ENCODE peak calls at places on chromosomes 1 and 21, in four cellular contexts. Z is CD4-positive, CD25-positive, alpha-beta regulatory T cell; K is GM12878; Q is transverse colon. P is an unnamed sample. For H3K36me3, the result is how much of the 10 kb centered on the place peaks cover.

GRCh38 chr1:52306227-52307006 is 59.6 kb downstream of the CC2D1B start:
- DNase-seq in Z (no peak), K (no peak), Q (no peak), P (no peak)

GRCh38 chr1:96474985-96475743 is 246.4 kb upstream of the PTBP2 start:
- DNase-seq in Z (no peak), K (no peak), Q (no peak), P (peak)

GRCh38 chr1:90007979-90008404 is 13.1 kb downstream of the ZNF326 start:
- DNase-seq in Z (no peak), K (no peak), Q (no peak), P (no peak)

GRCh38 chr1:18573170-18573569 is 57.5 kb upstream of the PAX7 start:
- DNase-seq in Z (no peak), K (no peak), Q (no peak), P (no peak)

GRCh38 chr1:154749078-154749760 is 120.9 kb downstream of the KCNN3 start:
- DNase-seq in Z (peak), K (peak), Q (no peak), P (peak)

GRCh38 chr1:62175568-62176179 is 19.0 kb upstream of the L1TD1 start:
- DNase-seq in Z (peak), K (no peak), Q (peak), P (peak)

GRCh38 chr1:99818063-99818699 is 32.0 kb upstream of the AGL start:
- DNase-seq in Z (no peak), K (no peak), Q (no peak), P (no peak)

GRCh38 chr21:25837545-25838263 is 102.9 kb downstream of the GABPA start:
- DNase-seq in Z (no peak), K (no peak), Q (no peak), P (peak)

GRCh38 chr1:11615109-11615508 is 39.1 kb downstream of the FBXO2 start:
- DNase-seq in Z (no peak), K (no peak), Q (no peak), P (no peak)

GRCh38 chr1:87042127-87042811 is 127.8 kb downstream of the HS2ST1 start:
- DNase-seq in Z (no peak), K (no peak), Q (no peak), P (no peak)

GRCh38 chr1:223234164-223234501 is 91.1 kb upstream of the TLR5 start:
- DNase-seq in Z (no peak), K (no peak), Q (no peak), P (no peak)

GRCh38 chr21:29217818-29218252 is 80.9 kb upstream of the BACH1 start:
- DNase-seq in Z (no peak), K (no peak), Q (no peak), P (no peak)

GRCh38 chr1:111967067-111967690 is 22.3 kb downstream of the KCND3 start:
- DNase-seq in Z (no peak), K (no peak), Q (no peak), P (no peak)

GRCh38 chr1:181062800-181063428 is 25.6 kb upstream of the IER5 start:
- DNase-seq in Z (peak), K (peak), Q (no peak), P (no peak)

GRCh38 chr1:210260087-210260486 is 27.5 kb downstream of the SERTAD4 start:
- DNase-seq in Z (no peak), K (no peak), Q (no peak), P (no peak)

GRCh38 chr1:188355847-188356246 is 1527.1 kb downstream of the PLA2G4A start:
- DNase-seq in Z (no peak), K (no peak), Q (no peak), P (no peak)

GRCh38 chr1:151756291-151756690 is 7.0 kb downstream of the MRPL9 start:
- DNase-seq in Z (no peak), K (no peak), Q (no peak), P (no peak)

GRCh38 chr1:18883636-18884418 is 18.5 kb downstream of the ALDH4A1 start:
- DNase-seq in Z (peak), K (no peak), Q (peak), P (peak)

GRCh38 chr1:51218570-51218969 is 17.5 kb upstream of the RNF11 start:
- DNase-seq in Z (no peak), K (no peak), Q (no peak), P (no peak)

GRCh38 chr1:53411541-53412152 is 47.6 kb upstream of the DMRTB1 start:
- DNase-seq in Z (no peak), K (no peak), Q (no peak), P (no peak)

GRCh38 chr1:19354531-19354981 is 42.4 kb downstream of the SLC66A1 start:
- DNase-seq in Z (no peak), K (no peak), Q (no peak), P (no peak)

DNA sequence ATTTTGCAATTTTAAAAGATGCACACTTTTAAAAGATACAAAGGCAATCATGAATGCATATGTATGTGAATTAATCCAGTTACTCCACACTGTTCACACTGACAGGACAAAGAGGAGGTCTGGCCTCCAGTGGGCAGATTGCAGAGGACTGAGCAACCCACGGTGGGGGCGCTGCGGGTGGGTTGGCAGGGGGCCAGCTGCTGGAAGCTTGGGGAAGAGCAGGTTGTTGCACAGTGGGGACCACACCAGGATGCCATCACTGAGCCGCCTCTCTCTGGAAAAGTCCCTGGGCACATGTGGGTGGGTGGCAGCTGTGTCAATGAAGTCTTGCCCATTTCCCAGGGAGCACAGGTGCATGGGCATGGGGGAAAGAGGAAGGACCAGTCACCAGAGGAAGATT is 12.7 kb upstream of the PADI4 start:
- DNase-seq in Z (no peak), K (no peak), Q (no peak), P (no peak)
- H3K4me3 ChIP-seq in Z (no peak), K (no peak), Q (no peak), P (no peak)

GRCh38 chr1:44635439-44635838 is 38.8 kb downstream of the TMEM53 start:
- DNase-seq in Z (no peak), K (no peak), Q (no peak), P (no peak)
- H3K36me3 ChIP-seq in Z (half or more), K (under half), Q (under half), P (half or more)

GRCh38 chr21:46297311-46298082 is 11.4 kb downstream of the YBEY start:
- DNase-seq in Z (no peak), K (no peak), Q (no peak), P (no peak)
- H3K4me3 ChIP-seq in Z (peak), K (no peak), Q (peak), P (no peak)

GRCh38 chr1:9596419-9597123 is 7.9 kb downstream of the TMEM201 start:
- DNase-seq in Z (no peak), K (no peak), Q (no peak), P (no peak)
- H3K36me3 ChIP-seq in Z (under half), K (under half), Q (under half), P (half or more)

DNA sequence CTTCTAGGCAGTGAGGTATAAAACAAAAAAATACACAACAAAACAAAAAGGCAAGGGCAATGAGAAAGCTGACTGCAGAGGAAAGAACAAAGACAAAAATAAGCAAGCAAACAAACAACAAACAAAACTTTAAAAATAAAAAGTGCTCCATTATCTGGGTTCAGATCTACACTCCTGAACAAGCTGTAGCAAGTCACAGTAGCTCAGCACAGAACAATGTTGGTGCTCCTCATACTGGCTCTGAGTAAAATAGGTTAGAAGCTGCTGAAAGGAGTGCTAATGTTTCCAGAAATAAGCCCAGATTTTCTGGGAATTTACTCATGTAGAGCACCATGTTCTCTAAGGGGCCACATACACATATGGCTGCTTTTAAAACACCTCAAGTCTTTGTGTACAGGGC is 16.6 kb upstream of the DUSP10 start:
- DNase-seq in Z (no peak), K (no peak), Q (no peak), P (no peak)
- H3K4me3 ChIP-seq in Z (no peak), K (no peak), Q (no peak), P (no peak)

GRCh38 chr21:43020771-43021170 is 46.4 kb downstream of the PKNOX1 start:
- DNase-seq in Z (no peak), K (no peak), Q (no peak), P (no peak)
- H3K36me3 ChIP-seq in Z (half or more), K (under half), Q (under half), P (under half)

DNA sequence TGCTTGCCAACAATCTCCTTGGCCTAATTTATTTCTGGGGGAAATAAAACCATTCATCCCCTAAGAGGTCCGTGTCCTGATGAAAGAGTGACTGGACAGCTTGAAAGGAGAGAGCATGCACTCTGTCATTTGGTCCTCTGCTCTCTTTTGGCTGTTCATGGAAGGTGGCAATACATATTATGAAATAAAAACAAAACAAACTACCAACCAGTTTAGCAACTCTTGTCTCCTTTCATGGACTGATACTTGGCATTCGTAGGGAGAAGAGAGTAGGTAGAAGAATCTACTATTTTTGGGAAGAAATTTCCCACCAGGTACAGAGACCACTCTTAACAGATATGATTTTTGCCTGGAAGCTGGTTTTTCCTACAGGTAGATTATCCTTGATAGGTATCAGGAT is 746 bp upstream of the C1orf116 start:
- DNase-seq in Z (no peak), K (no peak), Q (no peak), P (no peak)
- H3K4me3 ChIP-seq in Z (no peak), K (no peak), Q (no peak), P (no peak)

GRCh38 chr1:162580315-162580714 is 18.8 kb downstream of the UAP1 start:
- DNase-seq in Z (no peak), K (no peak), Q (no peak), P (no peak)
- H3K36me3 ChIP-seq in Z (under half), K (under half), Q (under half), P (under half)

P was measured in HAP-1.